ENCODE peak calls at places on chromosomes 1 and 21, in four cellular contexts. One of them, this sample, is unnamed.

GRCh38 chr1:22808846-22809501 is 98.3 kb downstream of the EPHB2 start:
- DNase-seq in body of pancreas: peak; percentile 29
- DNase-seq in PC-9: no peak
- DNase-seq in GM23338: no peak
- DNase-seq in this sample: peak; percentile 90

GRCh38 chr1:85612704-85613361 is 32.3 kb downstream of the CCN1 start:
- DNase-seq in PC-9: peak; percentile 98
- DNase-seq in body of pancreas: peak; percentile 33
- DNase-seq in GM23338: peak; percentile 52
- DNase-seq in this sample: peak; percentile 98

GRCh38 chr1:223007250-223007649 is 135.8 kb downstream of the TLR5 start:
- DNase-seq in body of pancreas: peak; percentile 17
- DNase-seq in GM23338: no peak
- DNase-seq in PC-9: no peak
- DNase-seq in this sample: no peak

GRCh38 chr1:26500488-26501175 is 28.4 kb downstream of the HMGN2 start:
- DNase-seq in body of pancreas: peak; percentile 89
- DNase-seq in GM23338: peak; percentile 82
- DNase-seq in PC-9: peak; percentile 39
- DNase-seq in this sample: peak; percentile 63

GRCh38 chr1:37808369-37809319 is 636 bp upstream of the YRDC start:
- DNase-seq in body of pancreas: peak; percentile 90
- DNase-seq in PC-9: peak; percentile 57
- DNase-seq in GM23338: peak; percentile 59
- DNase-seq in this sample: peak; percentile 68

GRCh38 chr1:168116327-168116799 is 20.4 kb downstream of the GPR161 start:
- DNase-seq in PC-9: peak; percentile 37
- DNase-seq in GM23338: no peak
- DNase-seq in body of pancreas: peak; percentile 80
- DNase-seq in this sample: no peak

GRCh38 chr21:26170471-26171309 is at the start of gene APP:
- DNase-seq in body of pancreas: peak; percentile 91
- DNase-seq in GM23338: peak; percentile 82
- DNase-seq in PC-9: peak; percentile 51
- DNase-seq in this sample: peak; percentile 72

GRCh38 chr1:2525524-2525895 is 886 bp downstream of the PANK4 start:
- DNase-seq in body of pancreas: no peak
- DNase-seq in PC-9: no peak
- DNase-seq in GM23338: peak; percentile 43
- DNase-seq in this sample: no peak

GRCh38 chr21:14480601-14481000 is 65.5 kb downstream of the SAMSN1 start:
- DNase-seq in PC-9: no peak
- DNase-seq in GM23338: no peak
- DNase-seq in body of pancreas: no peak
- DNase-seq in this sample: peak; percentile 1

GRCh38 chr1:153357076-153357852 is 390 bp upstream of the S100A9 start:
- DNase-seq in PC-9: peak; percentile 94
- DNase-seq in body of pancreas: peak; percentile 16
- DNase-seq in GM23338: no peak
- DNase-seq in this sample: no peak

GRCh38 chr21:35475006-35475405 is 425.9 kb upstream of the RUNX1 start:
- DNase-seq in PC-9: no peak
- DNase-seq in body of pancreas: no peak
- DNase-seq in GM23338: no peak
- DNase-seq in this sample: peak; percentile 56

GRCh38 chr1:152836881-152837280 is 5.8 kb upstream of the LCE6A start:
- DNase-seq in GM23338: no peak
- DNase-seq in PC-9: no peak
- DNase-seq in body of pancreas: no peak
- DNase-seq in this sample: no peak

GRCh38 chr1:86154581-86155060 is 2.0 kb downstream of the COL24A1 start:
- DNase-seq in GM23338: peak; percentile 57
- DNase-seq in PC-9: no peak
- DNase-seq in body of pancreas: no peak
- DNase-seq in this sample: no peak

GRCh38 chr1:1808206-1808605 is 29.9 kb upstream of the NADK start:
- DNase-seq in PC-9: no peak
- DNase-seq in GM23338: no peak
- DNase-seq in body of pancreas: no peak
- DNase-seq in this sample: no peak

DNA sequence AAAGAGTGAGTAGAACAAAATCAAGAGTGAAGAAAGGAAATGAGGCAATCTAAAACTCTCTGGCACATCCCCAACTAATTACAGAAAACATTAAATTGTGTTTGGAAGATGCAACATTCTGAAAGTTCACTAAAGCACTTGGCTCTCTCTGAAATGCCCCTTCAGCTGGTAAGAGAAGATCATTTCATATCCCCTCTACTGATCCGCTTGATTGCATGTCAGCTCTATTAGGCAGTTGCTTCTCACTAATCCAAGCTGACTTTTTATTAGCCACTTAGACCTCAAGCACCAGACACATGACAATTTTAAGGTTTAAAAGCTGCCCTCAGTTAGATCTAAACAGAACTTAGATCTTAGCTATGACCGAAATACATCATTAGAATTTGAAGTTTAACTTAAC is 262.8 kb upstream of the PRMT6 start:
- DNase-seq in body of pancreas: no peak
- DNase-seq in PC-9: no peak
- DNase-seq in GM23338: no peak
- DNase-seq in this sample: no peak
- TF ChIP-seq CTCF in body of pancreas: no peak
- TF ChIP-seq CTCF in PC-9: no peak
- TF ChIP-seq CTCF in GM23338: no peak
- TF ChIP-seq CTCF in this sample: no peak

GRCh38 chr21:46284077-46284644 is 1.2 kb downstream of the MCM3AP start:
- DNase-seq in body of pancreas: no peak
- DNase-seq in GM23338: no peak
- DNase-seq in PC-9: no peak
- DNase-seq in this sample: no peak
- H3K4me3 ChIP-seq in body of pancreas: no peak overlapping the region
- H3K4me3 ChIP-seq in GM23338: peak overlapping the region; percentile 83
- H3K4me3 ChIP-seq in PC-9: peak overlapping the region; percentile 69
- H3K4me3 ChIP-seq in this sample: peak overlapping the region; percentile 22

GRCh38 chr1:34950428-34950827 is 21.0 kb upstream of the DLGAP3 start:
- DNase-seq in body of pancreas: no peak
- DNase-seq in GM23338: no peak
- DNase-seq in PC-9: no peak
- DNase-seq in this sample: no peak
- TF ChIP-seq CTCF in body of pancreas: no peak
- TF ChIP-seq CTCF in GM23338: no peak
- TF ChIP-seq CTCF in PC-9: no peak
- TF ChIP-seq CTCF in this sample: no peak

GRCh38 chr1:31787786-31788137 is 23.6 kb upstream of the ADGRB2 start:
- DNase-seq in body of pancreas: no peak
- DNase-seq in GM23338: no peak
- DNase-seq in PC-9: no peak
- DNase-seq in this sample: no peak
- H3K4me3 ChIP-seq in body of pancreas: no peak overlapping the region
- H3K4me3 ChIP-seq in GM23338: peak overlapping the region; percentile 83
- H3K4me3 ChIP-seq in PC-9: peak overlapping the region; percentile 65
- H3K4me3 ChIP-seq in this sample: peak overlapping the region; percentile 79

DNA sequence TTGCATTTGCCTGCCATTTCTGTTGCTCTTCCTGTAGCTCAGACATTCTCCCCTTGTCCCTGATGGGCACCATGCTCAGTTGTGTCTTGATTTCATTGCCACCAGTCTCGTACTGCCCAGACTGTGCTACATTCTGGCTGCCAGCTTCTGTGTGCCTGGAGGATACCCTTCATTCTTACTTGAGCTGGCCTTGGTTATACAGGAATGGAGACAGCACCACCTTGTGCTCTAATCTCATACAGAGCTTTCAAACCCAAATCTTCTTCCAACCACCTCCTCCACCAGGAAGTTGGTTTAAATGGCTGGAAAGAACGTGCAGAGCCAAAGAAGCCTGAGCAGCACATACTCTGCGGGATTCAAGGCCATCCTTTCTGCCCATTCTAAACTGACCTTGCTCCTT is 165.3 kb downstream of the SLC35F3 start:
- DNase-seq in body of pancreas: no peak
- DNase-seq in GM23338: peak; percentile 38
- DNase-seq in PC-9: no peak
- DNase-seq in this sample: no peak
- TF ChIP-seq CTCF in body of pancreas: no peak
- TF ChIP-seq CTCF in GM23338: peak; percentile 31
- TF ChIP-seq CTCF in PC-9: peak; percentile 61
- TF ChIP-seq CTCF in this sample: no peak

GRCh38 chr1:233347338-233347737 is 19.8 kb downstream of the MAP3K21 start:
- DNase-seq in GM23338: no peak
- DNase-seq in PC-9: no peak
- DNase-seq in body of pancreas: no peak
- DNase-seq in this sample: no peak
- H3K4me3 ChIP-seq in GM23338: no peak overlapping the region
- H3K4me3 ChIP-seq in PC-9: no peak overlapping the region
- H3K4me3 ChIP-seq in body of pancreas: no peak overlapping the region
- H3K4me3 ChIP-seq in this sample: no peak overlapping the region